ENCODE peak calls at places on chromosomes 2 and 18, in nine cellular contexts. One of them, this sample, is unnamed.

GRCh38 chr2:187383043-187383800 is 64.8 kb downstream of the CALCRL start:
- DNase-seq in breast epithelium: no peak
- DNase-seq in tibial artery: no peak
- DNase-seq in upper lobe of left lung: no peak
- DNase-seq in heart left ventricle: no peak
- DNase-seq in ovary: no peak
- DNase-seq in kidney: no peak
- DNase-seq in upper lobe of right lung: no peak
- DNase-seq in CD8-positive, alpha-beta T cell: no peak
- DNase-seq in this sample: no peak

GRCh38 chr2:196291873-196292800 is 120.8 kb upstream of the STK17B start:
- DNase-seq in breast epithelium: peak; percentile 80
- DNase-seq in tibial artery: no peak
- DNase-seq in upper lobe of left lung: no peak
- DNase-seq in heart left ventricle: no peak
- DNase-seq in ovary: no peak
- DNase-seq in kidney: peak; percentile 72
- DNase-seq in upper lobe of right lung: no peak
- DNase-seq in CD8-positive, alpha-beta T cell: no peak
- DNase-seq in this sample: no peak

GRCh38 chr18:21004721-21005120 is 106.9 kb downstream of the ROCK1 start:
- DNase-seq in breast epithelium: no peak
- DNase-seq in tibial artery: no peak
- DNase-seq in upper lobe of left lung: no peak
- DNase-seq in heart left ventricle: peak; percentile 38
- DNase-seq in ovary: no peak
- DNase-seq in kidney: no peak
- DNase-seq in upper lobe of right lung: no peak
- DNase-seq in CD8-positive, alpha-beta T cell: no peak
- DNase-seq in this sample: no peak

GRCh38 chr18:9617006-9617542 is 2.7 kb upstream of the PPP4R1 start:
- DNase-seq in breast epithelium: no peak
- DNase-seq in tibial artery: no peak
- DNase-seq in upper lobe of left lung: no peak
- DNase-seq in heart left ventricle: no peak
- DNase-seq in ovary: no peak
- DNase-seq in kidney: no peak
- DNase-seq in upper lobe of right lung: no peak
- DNase-seq in CD8-positive, alpha-beta T cell: no peak
- DNase-seq in this sample: no peak

GRCh38 chr2:98901702-98902101 is 34.3 kb downstream of the CRACDL start:
- DNase-seq in breast epithelium: no peak
- DNase-seq in tibial artery: no peak
- DNase-seq in upper lobe of left lung: no peak
- DNase-seq in heart left ventricle: no peak
- DNase-seq in ovary: no peak
- DNase-seq in kidney: peak; percentile 32
- DNase-seq in upper lobe of right lung: peak; percentile 39
- DNase-seq in CD8-positive, alpha-beta T cell: no peak
- DNase-seq in this sample: no peak

GRCh38 chr2:172198908-172199307 is 96.2 kb upstream of the DLX2 start:
- DNase-seq in breast epithelium: no peak
- DNase-seq in tibial artery: no peak
- DNase-seq in upper lobe of left lung: no peak
- DNase-seq in heart left ventricle: no peak
- DNase-seq in ovary: no peak
- DNase-seq in kidney: no peak
- DNase-seq in upper lobe of right lung: no peak
- DNase-seq in CD8-positive, alpha-beta T cell: no peak
- DNase-seq in this sample: no peak

GRCh38 chr2:170713280-170714155 is 1.6 kb upstream of the SP5 start:
- DNase-seq in breast epithelium: no peak
- DNase-seq in tibial artery: no peak
- DNase-seq in upper lobe of left lung: peak; percentile 87
- DNase-seq in heart left ventricle: no peak
- DNase-seq in ovary: no peak
- DNase-seq in kidney: peak; percentile 65
- DNase-seq in upper lobe of right lung: peak; percentile 72
- DNase-seq in CD8-positive, alpha-beta T cell: no peak
- DNase-seq in this sample: no peak

GRCh38 chr18:54205951-54206350 is 18.5 kb downstream of the MBD2 start:
- DNase-seq in breast epithelium: no peak
- DNase-seq in tibial artery: no peak
- DNase-seq in upper lobe of left lung: no peak
- DNase-seq in heart left ventricle: no peak
- DNase-seq in ovary: no peak
- DNase-seq in kidney: no peak
- DNase-seq in upper lobe of right lung: no peak
- DNase-seq in CD8-positive, alpha-beta T cell: no peak
- DNase-seq in this sample: no peak

GRCh38 chr2:62186534-62186933 is 9.4 kb upstream of the B3GNT2 start:
- DNase-seq in breast epithelium: no peak
- DNase-seq in tibial artery: no peak
- DNase-seq in upper lobe of left lung: no peak
- DNase-seq in heart left ventricle: no peak
- DNase-seq in ovary: no peak
- DNase-seq in kidney: no peak
- DNase-seq in upper lobe of right lung: no peak
- DNase-seq in CD8-positive, alpha-beta T cell: no peak
- DNase-seq in this sample: no peak
- H3K4me3 ChIP-seq in breast epithelium: no peak overlapping the region
- H3K4me3 ChIP-seq in tibial artery: no peak overlapping the region
- H3K4me3 ChIP-seq in upper lobe of left lung: no peak overlapping the region
- H3K4me3 ChIP-seq in heart left ventricle: no peak overlapping the region
- H3K4me3 ChIP-seq in ovary: no peak overlapping the region
- H3K4me3 ChIP-seq in kidney: no peak overlapping the region
- H3K4me3 ChIP-seq in upper lobe of right lung: no peak overlapping the region
- H3K4me3 ChIP-seq in CD8-positive, alpha-beta T cell: no peak overlapping the region
- H3K4me3 ChIP-seq in this sample: peak overlapping the region; percentile 22

GRCh38 chr2:228303960-228304359 is 122.5 kb upstream of the SPHKAP start:
- DNase-seq in breast epithelium: no peak
- DNase-seq in tibial artery: no peak
- DNase-seq in upper lobe of left lung: no peak
- DNase-seq in heart left ventricle: no peak
- DNase-seq in ovary: no peak
- DNase-seq in kidney: no peak
- DNase-seq in upper lobe of right lung: no peak
- DNase-seq in CD8-positive, alpha-beta T cell: no peak
- DNase-seq in this sample: no peak
- H3K4me1 ChIP-seq in breast epithelium: no peaks in the 10 kb centered on the region
- H3K4me1 ChIP-seq in tibial artery: no peaks in the 10 kb centered on the region
- H3K4me1 ChIP-seq in upper lobe of left lung: no peaks in the 10 kb centered on the region
- H3K4me1 ChIP-seq in heart left ventricle: no peaks in the 10 kb centered on the region
- H3K4me1 ChIP-seq in ovary: no peaks in the 10 kb centered on the region
- H3K4me1 ChIP-seq in kidney: no peaks in the 10 kb centered on the region
- H3K4me1 ChIP-seq in upper lobe of right lung: no peaks in the 10 kb centered on the region
- H3K4me1 ChIP-seq in CD8-positive, alpha-beta T cell: no peaks in the 10 kb centered on the region
- H3K4me1 ChIP-seq in this sample: no peaks in the 10 kb centered on the region

DNA sequence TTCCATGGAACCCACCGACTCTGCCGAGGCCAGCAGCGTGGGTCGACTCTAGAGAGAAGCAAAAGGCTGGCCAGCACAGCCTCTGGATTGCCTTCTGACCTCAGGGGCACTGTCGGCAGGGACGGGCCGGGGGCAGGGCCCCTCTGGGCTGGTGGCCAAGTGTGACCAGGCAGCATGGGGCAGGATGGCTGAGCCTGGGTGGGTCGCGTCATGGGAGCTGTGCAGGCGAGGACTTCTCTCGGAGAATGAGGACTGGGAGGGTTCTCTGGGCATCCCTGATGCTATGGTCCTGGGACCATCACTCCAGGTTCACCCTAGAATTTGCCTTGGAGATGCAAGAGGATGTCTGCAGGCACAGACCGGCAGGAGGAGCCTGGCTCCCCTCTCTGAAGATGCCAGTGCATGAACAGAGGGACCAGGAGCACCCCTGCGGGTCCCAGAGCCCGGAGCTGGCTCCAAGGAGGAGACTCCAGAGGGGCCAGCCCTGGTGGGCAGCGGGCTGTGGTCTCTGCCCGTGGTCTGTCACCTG is 289.2 kb downstream of the NDUFA10 start:
- DNase-seq in breast epithelium: no peak
- DNase-seq in tibial artery: no peak
- DNase-seq in upper lobe of left lung: peak; percentile 68
- DNase-seq in heart left ventricle: no peak
- DNase-seq in ovary: no peak
- DNase-seq in kidney: no peak
- DNase-seq in upper lobe of right lung: no peak
- DNase-seq in CD8-positive, alpha-beta T cell: no peak
- DNase-seq in this sample: no peak
- TF ChIP-seq CTCF in breast epithelium: no peak
- TF ChIP-seq CTCF in tibial artery: no peak
- TF ChIP-seq CTCF in upper lobe of left lung: no peak
- TF ChIP-seq CTCF in heart left ventricle: no peak
- TF ChIP-seq CTCF in ovary: no peak
- TF ChIP-seq CTCF in kidney: no peak
- TF ChIP-seq CTCF in upper lobe of right lung: no peak
- TF ChIP-seq CTCF in CD8-positive, alpha-beta T cell: no peak
- TF ChIP-seq CTCF in this sample: no peak

GRCh38 chr2:9250091-9250490 is 43.5 kb downstream of the ASAP2 start:
- DNase-seq in breast epithelium: no peak
- DNase-seq in tibial artery: no peak
- DNase-seq in upper lobe of left lung: no peak
- DNase-seq in heart left ventricle: no peak
- DNase-seq in ovary: no peak
- DNase-seq in kidney: no peak
- DNase-seq in upper lobe of right lung: no peak
- DNase-seq in CD8-positive, alpha-beta T cell: no peak
- DNase-seq in this sample: no peak
- H3K4me3 ChIP-seq in breast epithelium: no peak overlapping the region
- H3K4me3 ChIP-seq in tibial artery: no peak overlapping the region
- H3K4me3 ChIP-seq in upper lobe of left lung: no peak overlapping the region
- H3K4me3 ChIP-seq in heart left ventricle: no peak overlapping the region
- H3K4me3 ChIP-seq in ovary: no peak overlapping the region
- H3K4me3 ChIP-seq in kidney: no peak overlapping the region
- H3K4me3 ChIP-seq in upper lobe of right lung: no peak overlapping the region
- H3K4me3 ChIP-seq in CD8-positive, alpha-beta T cell: no peak overlapping the region
- H3K4me3 ChIP-seq in this sample: no peak overlapping the region

GRCh38 chr2:85257359-85258193 is 70.2 kb downstream of the TGOLN2 start:
- DNase-seq in breast epithelium: no peak
- DNase-seq in tibial artery: no peak
- DNase-seq in upper lobe of left lung: peak; percentile 48
- DNase-seq in heart left ventricle: peak; percentile 61
- DNase-seq in ovary: no peak
- DNase-seq in kidney: no peak
- DNase-seq in upper lobe of right lung: no peak
- DNase-seq in CD8-positive, alpha-beta T cell: no peak
- DNase-seq in this sample: no peak
- H3K4me1 ChIP-seq in breast epithelium: peaks cover 46% of the 10 kb centered on the region
- H3K4me1 ChIP-seq in tibial artery: peaks cover 6% of the 10 kb centered on the region
- H3K4me1 ChIP-seq in upper lobe of left lung: peaks cover 45% of the 10 kb centered on the region
- H3K4me1 ChIP-seq in heart left ventricle: peaks cover 58% of the 10 kb centered on the region
- H3K4me1 ChIP-seq in ovary: peaks cover 32% of the 10 kb centered on the region
- H3K4me1 ChIP-seq in kidney: peaks cover 18% of the 10 kb centered on the region
- H3K4me1 ChIP-seq in upper lobe of right lung: peaks cover 41% of the 10 kb centered on the region
- H3K4me1 ChIP-seq in CD8-positive, alpha-beta T cell: no peaks in the 10 kb centered on the region
- H3K4me1 ChIP-seq in this sample: peaks cover 73% of the 10 kb centered on the region

GRCh38 chr18:74463271-74463670 is 6.2 kb upstream of the DIPK1C start:
- DNase-seq in breast epithelium: no peak
- DNase-seq in tibial artery: no peak
- DNase-seq in upper lobe of left lung: no peak
- DNase-seq in heart left ventricle: no peak
- DNase-seq in ovary: no peak
- DNase-seq in kidney: no peak
- DNase-seq in upper lobe of right lung: no peak
- DNase-seq in CD8-positive, alpha-beta T cell: no peak
- DNase-seq in this sample: no peak
- TF ChIP-seq CTCF in breast epithelium: no peak
- TF ChIP-seq CTCF in tibial artery: no peak
- TF ChIP-seq CTCF in upper lobe of left lung: no peak
- TF ChIP-seq CTCF in heart left ventricle: no peak
- TF ChIP-seq CTCF in ovary: no peak
- TF ChIP-seq CTCF in kidney: no peak
- TF ChIP-seq CTCF in upper lobe of right lung: no peak
- TF ChIP-seq CTCF in CD8-positive, alpha-beta T cell: no peak
- TF ChIP-seq CTCF in this sample: no peak

GRCh38 chr18:13616041-13616440 is 110.3 kb downstream of the FAM210A start:
- DNase-seq in breast epithelium: no peak
- DNase-seq in tibial artery: no peak
- DNase-seq in upper lobe of left lung: no peak
- DNase-seq in heart left ventricle: no peak
- DNase-seq in ovary: no peak
- DNase-seq in kidney: no peak
- DNase-seq in upper lobe of right lung: no peak
- DNase-seq in CD8-positive, alpha-beta T cell: no peak
- DNase-seq in this sample: no peak

GRCh38 chr18:13614318-13614643 is 112.1 kb downstream of the FAM210A start:
- DNase-seq in breast epithelium: no peak
- DNase-seq in tibial artery: no peak
- DNase-seq in upper lobe of left lung: no peak
- DNase-seq in heart left ventricle: no peak
- DNase-seq in ovary: no peak
- DNase-seq in kidney: no peak
- DNase-seq in upper lobe of right lung: no peak
- DNase-seq in CD8-positive, alpha-beta T cell: no peak
- DNase-seq in this sample: no peak

GRCh38 chr18:13616525-13617035 is 109.8 kb downstream of the FAM210A start:
- DNase-seq in breast epithelium: no peak
- DNase-seq in tibial artery: no peak
- DNase-seq in upper lobe of left lung: peak; percentile 68
- DNase-seq in heart left ventricle: no peak
- DNase-seq in ovary: no peak
- DNase-seq in kidney: no peak
- DNase-seq in upper lobe of right lung: no peak
- DNase-seq in CD8-positive, alpha-beta T cell: no peak
- DNase-seq in this sample: no peak

GRCh38 chr18:13614701-13615288 is 111.6 kb downstream of the FAM210A start:
- DNase-seq in breast epithelium: no peak
- DNase-seq in tibial artery: no peak
- DNase-seq in upper lobe of left lung: peak; percentile 58
- DNase-seq in heart left ventricle: peak; percentile 46
- DNase-seq in ovary: no peak
- DNase-seq in kidney: no peak
- DNase-seq in upper lobe of right lung: no peak
- DNase-seq in CD8-positive, alpha-beta T cell: no peak
- DNase-seq in this sample: no peak

GRCh38 chr18:13615432-13615861 is 110.9 kb downstream of the FAM210A start:
- DNase-seq in breast epithelium: no peak
- DNase-seq in tibial artery: no peak
- DNase-seq in upper lobe of left lung: no peak
- DNase-seq in heart left ventricle: no peak
- DNase-seq in ovary: no peak
- DNase-seq in kidney: no peak
- DNase-seq in upper lobe of right lung: no peak
- DNase-seq in CD8-positive, alpha-beta T cell: no peak
- DNase-seq in this sample: no peak
- H3K4me3 ChIP-seq in breast epithelium: no peak overlapping the region
- H3K4me3 ChIP-seq in tibial artery: no peak overlapping the region
- H3K4me3 ChIP-seq in upper lobe of left lung: no peak overlapping the region
- H3K4me3 ChIP-seq in heart left ventricle: no peak overlapping the region
- H3K4me3 ChIP-seq in ovary: no peak overlapping the region
- H3K4me3 ChIP-seq in kidney: no peak overlapping the region
- H3K4me3 ChIP-seq in upper lobe of right lung: no peak overlapping the region
- H3K4me3 ChIP-seq in CD8-positive, alpha-beta T cell: no peak overlapping the region
- H3K4me3 ChIP-seq in this sample: peak overlapping the region; percentile 5

This sample was measured in left ventricle myocardium inferior.